ENCODE peak calls at places on chromosomes 7 and 10, in six cellular contexts. K is mesendoderm, S is IMR-90, H is H9, J is mesenchymal stem cell, Q is trophoblast cell. A is an unnamed sample.

GRCh38 chr10:84499846-84500245 is 171.5 kb downstream of the CCSER2 start:
- DNase-seq in J (peak; percentile 57), S (peak; percentile 12), Q (no peak), K (peak; percentile 76), H (peak; percentile 32), A (peak; percentile 35)

GRCh38 chr7:98509836-98510235 is 107.2 kb upstream of the NPTX2 start:
- DNase-seq in J (no peak), Q (no peak), K (no peak), S (no peak), H (no peak), A (no peak)

GRCh38 chr7:30168800-30169584 is 34.2 kb downstream of the MTURN start:
- DNase-seq in S (peak; percentile 89), Q (peak; percentile 98), H (peak; percentile 60), K (peak; percentile 51), J (peak; percentile 93), A (no peak)

GRCh38 chr10:8039323-8039922 is 15.1 kb upstream of the GATA3 start:
- DNase-seq in Q (peak; percentile 7), H (no peak), S (no peak), K (peak; percentile 48), J (no peak), A (peak; percentile 41)

GRCh38 chr7:102234131-102234530 is 52.5 kb upstream of the SH2B2 start:
- DNase-seq in H (no peak), K (no peak), S (no peak), J (no peak), Q (no peak), A (no peak)

GRCh38 chr10:132886211-132887099 is 55.9 kb downstream of the CFAP46 start:
- DNase-seq in H (no peak), K (peak; percentile 26), J (no peak), Q (no peak), S (no peak), A (no peak)

GRCh38 chr10:43203491-43204393 is 63.1 kb downstream of the RASGEF1A start:
- DNase-seq in Q (peak; percentile 49), J (peak; percentile 22), H (peak; percentile 90), S (no peak), K (peak; percentile 91), A (no peak)

GRCh38 chr10:43970747-43971146 is 322.1 kb upstream of the ZNF32 start:
- DNase-seq in K (no peak), S (no peak), J (no peak), H (no peak), Q (no peak), A (no peak)

GRCh38 chr7:107856806-107857540 is 34.0 kb upstream of the DLD start:
- DNase-seq in H (no peak), K (no peak), Q (no peak), S (no peak), J (no peak), A (no peak)

GRCh38 chr7:116525298-116525912 is 569 bp downstream of the CAV1 start:
- DNase-seq in Q (peak; percentile 86), H (peak; percentile 56), S (no peak), K (peak; percentile 57), J (peak; percentile 41), A (no peak)

GRCh38 chr7:45923290-45923689 is 2.2 kb upstream of the IGFBP3 start:
- DNase-seq in H (peak; percentile 62), Q (peak; percentile 89), K (peak; percentile 68), S (peak; percentile 72), J (peak; percentile 77), A (peak; percentile 64)

GRCh38 chr10:44970812-44971395 is 7.7 kb downstream of the DEPP1 start:
- DNase-seq in J (no peak), S (no peak), K (no peak), Q (no peak), H (no peak), A (no peak)

GRCh38 chr7:129017264-129017663 is 37.6 kb downstream of the TNPO3 start:
- DNase-seq in J (no peak), H (no peak), K (no peak), S (no peak), Q (no peak), A (no peak)

GRCh38 chr7:50793115-50793946 is 10.6 kb upstream of the GRB10 start:
- DNase-seq in S (peak; percentile 36), H (peak; percentile 62), K (peak; percentile 80), J (peak; percentile 63), Q (peak; percentile 70), A (peak; percentile 44)

GRCh38 chr10:104045151-104046089 is 40.3 kb downstream of the COL17A1 start:
- DNase-seq in Q (peak; percentile 55), J (peak; percentile 73), S (peak; percentile 76), K (peak; percentile 87), H (peak; percentile 83), A (peak; percentile 66)

GRCh38 chr7:97081901-97082300 is 35.6 kb upstream of the SDHAF3 start:
- DNase-seq in S (no peak), Q (no peak), H (no peak), J (no peak), K (no peak), A (no peak)

DNA sequence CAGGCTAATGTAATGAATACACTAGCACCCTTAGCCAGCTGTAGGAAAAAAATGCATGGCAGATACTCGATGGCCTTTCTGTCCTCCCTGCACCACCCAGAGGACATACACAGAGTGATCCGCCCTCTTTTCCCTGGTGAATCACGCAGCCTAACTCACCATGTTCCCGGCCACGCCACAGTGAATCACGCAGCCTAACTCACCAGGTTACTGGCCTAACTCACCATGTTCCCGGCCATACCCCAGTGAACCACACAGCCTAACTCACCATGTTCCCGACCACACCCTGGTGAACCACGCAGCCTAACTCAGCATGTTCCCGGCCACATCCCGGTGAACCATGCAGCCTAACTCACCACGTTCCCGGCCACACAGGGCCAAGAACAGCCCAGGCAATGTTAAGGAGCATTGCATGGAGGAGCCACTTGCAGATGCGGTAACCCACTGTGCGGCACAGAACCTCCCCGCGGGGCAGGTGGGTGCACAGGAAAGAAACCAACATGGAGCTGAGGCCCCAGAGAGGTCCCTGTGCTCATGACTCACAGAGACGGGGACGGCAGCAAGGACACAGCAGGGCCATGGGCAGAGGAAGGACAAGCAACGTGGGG is 508.5 kb downstream of the DNAJB6 start:
- DNase-seq in J (no peak), S (no peak), H (no peak), Q (no peak), K (no peak), A (no peak)
- H2BK120ac ChIP-seq in J (no peak overlapping the region), S (no peak overlapping the region), H (no peak overlapping the region), Q (no peak overlapping the region), K (no peak overlapping the region), A (no peak overlapping the region)

GRCh38 chr7:155466814-155467675 is 9.1 kb downstream of the EN2 start:
- DNase-seq in S (no peak), Q (no peak), J (no peak), H (peak; percentile 90), K (peak; percentile 94), A (peak; percentile 82)

GRCh38 chr7:155465761-155466141 is 7.8 kb downstream of the EN2 start:
- DNase-seq in Q (no peak), K (no peak), J (no peak), H (no peak), S (no peak), A (no peak)

GRCh38 chr7:155467846-155468821 is 10.2 kb downstream of the EN2 start:
- DNase-seq in S (no peak), J (no peak), Q (no peak), K (peak; percentile 52), H (peak; percentile 71), A (no peak)

GRCh38 chr7:155464948-155465739 is 7.2 kb downstream of the EN2 start:
- DNase-seq in S (no peak), H (no peak), J (no peak), K (no peak), Q (no peak), A (no peak)

GRCh38 chr7:155466142-155466813 is 8.3 kb downstream of the EN2 start:
- DNase-seq in S (no peak), J (no peak), K (peak; percentile 48), H (no peak), Q (no peak), A (no peak)
- H3K18ac ChIP-seq in S (no peak overlapping the region), J (no peak overlapping the region), K (peak overlapping the region; percentile 6), H (no peak overlapping the region), Q (no peak overlapping the region), A (peak overlapping the region; percentile 52)

GRCh38 chr7:2818653-2819052 is 25.5 kb downstream of the GNA12 start:
- DNase-seq in J (no peak), H (no peak), K (no peak), S (no peak), Q (no peak), A (no peak)

GRCh38 chr7:2820508-2820934 is 23.6 kb downstream of the GNA12 start:
- DNase-seq in J (peak; percentile 99), H (no peak), S (peak; percentile 97), Q (peak; percentile 98), K (peak; percentile 64), A (no peak)

GRCh38 chr7:2819161-2819953 is 24.8 kb downstream of the GNA12 start:
- DNase-seq in S (no peak), K (no peak), H (no peak), J (no peak), Q (peak; percentile 46), A (no peak)

GRCh38 chr7:2821161-2821841 is 22.8 kb downstream of the GNA12 start:
- DNase-seq in J (peak; percentile 86), K (peak; percentile 75), Q (peak; percentile 90), H (peak; percentile 77), S (peak; percentile 83), A (no peak)

DNA sequence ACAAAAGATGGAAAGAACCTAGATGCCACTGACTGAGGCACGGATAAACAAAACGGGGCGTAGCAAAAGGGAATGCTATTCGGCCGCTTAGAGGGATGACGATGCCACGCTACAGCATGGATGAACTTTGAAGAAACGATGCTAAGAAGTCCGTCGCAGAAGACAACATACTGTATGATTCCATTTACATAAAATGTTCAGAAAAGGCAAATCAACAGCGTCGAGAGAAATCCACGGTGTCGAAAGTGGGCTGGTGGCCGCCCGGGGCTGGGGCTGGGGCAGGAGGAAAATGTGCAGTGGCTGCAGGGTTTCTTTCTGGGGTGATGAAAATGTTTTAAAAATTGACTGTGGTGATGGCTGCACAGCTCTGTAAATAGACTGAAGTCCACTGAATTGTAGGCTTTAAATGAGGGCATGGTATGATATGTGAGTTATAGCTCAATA is 24.1 kb downstream of the GNA12 start:
- DNase-seq in J (no peak), H (no peak), Q (peak; percentile 88), S (no peak), K (no peak), A (no peak)
- H3K4me1 ChIP-seq in J (peaks cover 47% of the 10 kb centered on the region), H (peaks cover 41% of the 10 kb centered on the region), Q (peaks cover 59% of the 10 kb centered on the region), S (peaks cover 49% of the 10 kb centered on the region), K (peaks cover 21% of the 10 kb centered on the region), A (peaks cover 18% of the 10 kb centered on the region)

GRCh38 chr10:71427246-71427645 is 30.5 kb downstream of the CDH23 start:
- DNase-seq in J (peak; percentile 9), K (no peak), Q (no peak), H (no peak), S (no peak), A (no peak)

GRCh38 chr10:71429929-71430328 is 33.2 kb downstream of the CDH23 start:
- DNase-seq in Q (no peak), K (peak; percentile 46), J (no peak), H (peak; percentile 52), S (no peak), A (no peak)

GRCh38 chr10:71431945-71432905 is 35.5 kb downstream of the CDH23 start:
- DNase-seq in S (no peak), Q (no peak), K (peak; percentile 25), H (peak; percentile 55), J (no peak), A (no peak)

GRCh38 chr10:71431216-71431944 is 34.7 kb downstream of the CDH23 start:
- DNase-seq in H (no peak), Q (no peak), S (no peak), K (no peak), J (no peak), A (no peak)

DNA sequence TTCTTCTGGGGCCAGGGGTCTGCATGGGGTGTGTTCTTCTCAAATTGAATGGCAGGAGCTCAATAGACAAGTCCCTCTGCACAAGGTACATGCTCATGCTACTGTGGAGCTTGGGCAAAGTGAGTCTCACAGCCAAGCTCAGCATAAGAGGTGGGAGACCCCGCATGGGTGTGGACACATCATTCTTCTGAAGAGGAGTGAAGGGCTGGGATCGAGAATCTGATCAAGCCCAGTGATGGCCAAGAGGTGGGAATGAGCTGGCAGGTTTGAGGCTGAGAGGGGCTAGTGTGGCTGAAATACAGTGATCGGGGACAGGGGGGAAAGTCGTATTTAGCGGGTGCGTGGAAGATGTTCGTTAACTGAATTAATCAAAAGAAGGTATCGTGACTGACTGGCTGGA is 32.6 kb downstream of the CDH23 start:
- DNase-seq in K (no peak), Q (no peak), J (no peak), H (peak; percentile 15), S (no peak), A (no peak)
- H2BK120ac ChIP-seq in K (no peak overlapping the region), Q (no peak overlapping the region), J (no peak overlapping the region), H (no peak overlapping the region), S (no peak overlapping the region), A (no peak overlapping the region)

A was measured in neuronal stem cell.